ENCODE peak calls at places on chromosomes 11 and 22, in four cellular contexts. One of them, this sample, is unnamed.

GRCh38 chr22:41976961-41977566 is 7.8 kb downstream of the SEPTIN3 start:
- DNase-seq in GM12865: peak; percentile 29
- DNase-seq in kidney epithelial cell: no peak
- DNase-seq in tibial nerve: no peak
- DNase-seq in this sample: no peak

GRCh38 chr11:116687458-116688201 is 85.2 kb downstream of the BUD13 start:
- DNase-seq in GM12865: no peak
- DNase-seq in kidney epithelial cell: no peak
- DNase-seq in tibial nerve: no peak
- DNase-seq in this sample: no peak

GRCh38 chr11:10164621-10165020 is 129.4 kb downstream of the SBF2 start:
- DNase-seq in GM12865: no peak
- DNase-seq in kidney epithelial cell: no peak
- DNase-seq in tibial nerve: no peak
- DNase-seq in this sample: no peak

GRCh38 chr11:121889931-121890330 is 226.1 kb downstream of the BLID start:
- DNase-seq in GM12865: no peak
- DNase-seq in kidney epithelial cell: no peak
- DNase-seq in tibial nerve: no peak
- DNase-seq in this sample: peak; percentile 82

GRCh38 chr22:36770946-36771340 is 5.0 kb downstream of the IFT27 start:
- DNase-seq in GM12865: no peak
- DNase-seq in kidney epithelial cell: no peak
- DNase-seq in tibial nerve: no peak
- DNase-seq in this sample: no peak

GRCh38 chr11:71181566-71181965 is 70.8 kb downstream of the SHANK2 start:
- DNase-seq in GM12865: no peak
- DNase-seq in kidney epithelial cell: no peak
- DNase-seq in tibial nerve: no peak
- DNase-seq in this sample: no peak

GRCh38 chr11:126840975-126841374 is 159.6 kb downstream of the KIRREL3 start:
- DNase-seq in GM12865: no peak
- DNase-seq in kidney epithelial cell: no peak
- DNase-seq in tibial nerve: no peak
- DNase-seq in this sample: no peak

GRCh38 chr22:42787357-42787736 is 66.7 kb upstream of the A4GALT start:
- DNase-seq in GM12865: no peak
- DNase-seq in kidney epithelial cell: no peak
- DNase-seq in tibial nerve: no peak
- DNase-seq in this sample: no peak

GRCh38 chr11:18322818-18323570 is 627 bp downstream of the GTF2H1 start:
- DNase-seq in GM12865: peak; percentile 9
- DNase-seq in kidney epithelial cell: no peak
- DNase-seq in tibial nerve: no peak
- DNase-seq in this sample: no peak

GRCh38 chr11:47241740-47242400 is 6.7 kb downstream of the ACP2 start:
- DNase-seq in GM12865: no peak
- DNase-seq in kidney epithelial cell: no peak
- DNase-seq in tibial nerve: no peak
- DNase-seq in this sample: peak; percentile 57

GRCh38 chr22:23763579-23764331 is 965 bp downstream of the C22orf15 start:
- DNase-seq in GM12865: peak; percentile 43
- DNase-seq in kidney epithelial cell: no peak
- DNase-seq in tibial nerve: no peak
- DNase-seq in this sample: no peak

GRCh38 chr11:84103096-84103495 is 816.9 kb upstream of the CCDC90B start:
- DNase-seq in GM12865: no peak
- DNase-seq in kidney epithelial cell: no peak
- DNase-seq in tibial nerve: no peak
- DNase-seq in this sample: no peak

GRCh38 chr11:130897262-130898182 is 18.8 kb downstream of the SNX19 start:
- DNase-seq in GM12865: no peak
- DNase-seq in kidney epithelial cell: peak; percentile 47
- DNase-seq in tibial nerve: peak; percentile 36
- DNase-seq in this sample: peak; percentile 97

GRCh38 chr22:23529166-23530103 is 50.7 kb downstream of the IGLL1 start:
- DNase-seq in GM12865: no peak
- DNase-seq in kidney epithelial cell: no peak
- DNase-seq in tibial nerve: no peak
- DNase-seq in this sample: no peak

GRCh38 chr11:72641900-72642814 is 32.1 kb downstream of the PDE2A start:
- DNase-seq in GM12865: no peak
- DNase-seq in kidney epithelial cell: no peak
- DNase-seq in tibial nerve: no peak
- DNase-seq in this sample: no peak

GRCh38 chr22:44446483-44446882 is 51.5 kb downstream of the RTL6 start:
- DNase-seq in GM12865: no peak
- DNase-seq in kidney epithelial cell: no peak
- DNase-seq in tibial nerve: no peak
- DNase-seq in this sample: no peak

GRCh38 chr22:23394525-23395326 is 185.4 kb downstream of the IGLL1 start:
- DNase-seq in GM12865: no peak
- DNase-seq in kidney epithelial cell: no peak
- DNase-seq in tibial nerve: no peak
- DNase-seq in this sample: no peak

GRCh38 chr11:121553806-121554205 is 101.0 kb upstream of the SORL1-AS1 start:
- DNase-seq in GM12865: no peak
- DNase-seq in kidney epithelial cell: no peak
- DNase-seq in tibial nerve: no peak
- DNase-seq in this sample: peak; percentile 50

GRCh38 chr11:24155792-24156191 is 341.1 kb upstream of the LUZP2 start:
- DNase-seq in GM12865: no peak
- DNase-seq in kidney epithelial cell: no peak
- DNase-seq in tibial nerve: no peak
- DNase-seq in this sample: no peak

GRCh38 chr11:131938321-131938751 is 567.9 kb downstream of the NTM start:
- DNase-seq in GM12865: peak; percentile 37
- DNase-seq in kidney epithelial cell: peak; percentile 73
- DNase-seq in tibial nerve: no peak
- DNase-seq in this sample: no peak
- H3K4me3 ChIP-seq in GM12865: no peak overlapping the region
- H3K4me3 ChIP-seq in kidney epithelial cell: no peak overlapping the region
- H3K4me3 ChIP-seq in tibial nerve: no peak overlapping the region
- H3K4me3 ChIP-seq in this sample: no peak overlapping the region

GRCh38 chr11:103619480-103619879 is 417.0 kb upstream of the DDI1 start:
- DNase-seq in GM12865: no peak
- DNase-seq in kidney epithelial cell: no peak
- DNase-seq in tibial nerve: no peak
- DNase-seq in this sample: peak; percentile 49
- TF ChIP-seq CTCF in GM12865: peak; percentile 27
- TF ChIP-seq CTCF in kidney epithelial cell: peak; percentile 41
- TF ChIP-seq CTCF in tibial nerve: no peak
- TF ChIP-seq CTCF in this sample: peak; percentile 25

GRCh38 chr22:27406389-27406861 is 395.1 kb downstream of the MN1 start:
- DNase-seq in GM12865: no peak
- DNase-seq in kidney epithelial cell: no peak
- DNase-seq in tibial nerve: no peak
- DNase-seq in this sample: peak; percentile 27
- H3K4me3 ChIP-seq in GM12865: no peak overlapping the region
- H3K4me3 ChIP-seq in kidney epithelial cell: no peak overlapping the region
- H3K4me3 ChIP-seq in tibial nerve: no peak overlapping the region
- H3K4me3 ChIP-seq in this sample: no peak overlapping the region

GRCh38 chr11:12212821-12213185 is 102.4 kb downstream of the MICAL2 start:
- DNase-seq in GM12865: no peak
- DNase-seq in kidney epithelial cell: no peak
- DNase-seq in tibial nerve: no peak
- DNase-seq in this sample: peak; percentile 67
- TF ChIP-seq CTCF in GM12865: no peak
- TF ChIP-seq CTCF in kidney epithelial cell: no peak
- TF ChIP-seq CTCF in tibial nerve: no peak
- TF ChIP-seq CTCF in this sample: no peak

GRCh38 chr11:61149624-61150615 is 11.3 kb downstream of the VPS37C start:
- DNase-seq in GM12865: no peak
- DNase-seq in kidney epithelial cell: no peak
- DNase-seq in tibial nerve: no peak
- DNase-seq in this sample: no peak
- H3K4me3 ChIP-seq in GM12865: no peak overlapping the region
- H3K4me3 ChIP-seq in kidney epithelial cell: no peak overlapping the region
- H3K4me3 ChIP-seq in tibial nerve: no peak overlapping the region
- H3K4me3 ChIP-seq in this sample: no peak overlapping the region